ENCODE peak calls at places on chromosomes 6 and 20, in four cellular contexts. K is fibroblast of pulmonary artery; X is stimulated activated naive CD8-positive, alpha-beta T cell treated with anti-CD3 and anti-CD28 coated beads, Interleukin-15, Interleukin-2, amounts not matched to agents 100 U/mL and 50 U/mL, for 24 hours; W is left cardiac atrium. T is an unnamed sample.

GRCh38 chr20:56032251-56032650 is 26.9 kb upstream of the CBLN4 start:
- DNase-seq in W (no peak), K (peak; percentile 1), X (no peak), T (no peak)

GRCh38 chr6:27250955-27251671 is 3.6 kb downstream of the PRSS16 start:
- DNase-seq in X (peak; percentile 71), W (peak; percentile 75), K (peak; percentile 30), T (peak; percentile 77)

GRCh38 chr6:159301277-159301676 is 132.1 kb downstream of the FNDC1 start:
- DNase-seq in X (no peak), K (no peak), W (no peak), T (no peak)

GRCh38 chr20:53774487-53775203 is 181.0 kb upstream of the ZNF217 start:
- DNase-seq in K (peak; percentile 94), W (no peak), X (no peak), T (peak; percentile 99)

GRCh38 chr6:139605350-139605749 is 230.9 kb upstream of the CITED2 start:
- DNase-seq in X (no peak), W (no peak), K (peak; percentile 91), T (no peak)

GRCh38 chr20:38270869-38271608 is 10.5 kb upstream of the KIAA1755 start:
- DNase-seq in W (peak; percentile 89), X (no peak), K (peak; percentile 95), T (peak; percentile 92)

GRCh38 chr20:59623133-59623532 is 18.8 kb downstream of the PHACTR3 start:
- DNase-seq in X (no peak), K (no peak), W (no peak), T (no peak)

GRCh38 chr20:41978246-41978790 is 360.1 kb upstream of the CHD6 start:
- DNase-seq in X (no peak), K (no peak), W (no peak), T (no peak)

GRCh38 chr6:22236626-22237414 is 60.0 kb downstream of the PRL start:
- DNase-seq in W (no peak), X (no peak), K (peak; percentile 65), T (peak; percentile 82)

GRCh38 chr20:62708591-62709536 is at the start of gene NTSR1:
- DNase-seq in K (no peak), X (no peak), W (no peak), T (no peak)

GRCh38 chr6:16773376-16773775 is 12.1 kb upstream of the ATXN1 start:
- DNase-seq in X (no peak), W (no peak), K (no peak), T (no peak)

GRCh38 chr6:20791932-20792331 is 257.7 kb downstream of the CDKAL1 start:
- DNase-seq in W (no peak), X (no peak), K (no peak), T (no peak)

GRCh38 chr6:11008821-11009220 is 35.3 kb downstream of the ELOVL2 start:
- DNase-seq in K (peak; percentile 87), W (no peak), X (no peak), T (no peak)

GRCh38 chr6:15036690-15037245 is 209.1 kb upstream of the JARID2 start:
- DNase-seq in K (no peak), W (peak; percentile 82), X (no peak), T (no peak)

GRCh38 chr6:159961523-159961922 is 7.4 kb upstream of the IGF2R start:
- DNase-seq in K (no peak), X (no peak), W (no peak), T (peak; percentile 54)

T was measured in A172.